ENCODE peak calls at places on chromosome 3, in seven cellular contexts. One of them, this sample, is unnamed.

GRCh38 chr3:3800076-3800448 is 831 bp downstream of the LRRN1 start:
- DNase-seq in tibial artery: no peak
- DNase-seq in left lung: peak; percentile 83
- DNase-seq in transverse colon: no peak
- DNase-seq in body of pancreas: peak; percentile 18
- DNase-seq in neural progenitor cell: peak; percentile 51
- DNase-seq in colonic mucosa: peak; percentile 20
- DNase-seq in this sample: peak; percentile 44

GRCh38 chr3:193921480-193921879 is 214.5 kb upstream of the HES1 start:
- DNase-seq in tibial artery: no peak
- DNase-seq in left lung: no peak
- DNase-seq in transverse colon: no peak
- DNase-seq in body of pancreas: no peak
- DNase-seq in neural progenitor cell: no peak
- DNase-seq in colonic mucosa: no peak
- DNase-seq in this sample: no peak

GRCh38 chr3:184258926-184259325 is 2.4 kb downstream of the CAMK2N2 start:
- DNase-seq in tibial artery: no peak
- DNase-seq in left lung: no peak
- DNase-seq in transverse colon: no peak
- DNase-seq in body of pancreas: no peak
- DNase-seq in neural progenitor cell: no peak
- DNase-seq in colonic mucosa: no peak
- DNase-seq in this sample: no peak

GRCh38 chr3:34139566-34139965 is 341.1 kb downstream of the PDCD6IP start:
- DNase-seq in tibial artery: no peak
- DNase-seq in left lung: no peak
- DNase-seq in transverse colon: no peak
- DNase-seq in body of pancreas: no peak
- DNase-seq in neural progenitor cell: no peak
- DNase-seq in colonic mucosa: no peak
- DNase-seq in this sample: no peak

GRCh38 chr3:117630885-117631284 is 921.3 kb downstream of the TUSC7 start:
- DNase-seq in tibial artery: no peak
- DNase-seq in left lung: no peak
- DNase-seq in transverse colon: no peak
- DNase-seq in body of pancreas: no peak
- DNase-seq in neural progenitor cell: no peak
- DNase-seq in colonic mucosa: no peak
- DNase-seq in this sample: no peak

GRCh38 chr3:125116311-125117069 is 60.7 kb upstream of the HEG1 start:
- DNase-seq in tibial artery: no peak
- DNase-seq in left lung: no peak
- DNase-seq in transverse colon: no peak
- DNase-seq in body of pancreas: no peak
- DNase-seq in neural progenitor cell: no peak
- DNase-seq in colonic mucosa: no peak
- DNase-seq in this sample: peak; percentile 83

GRCh38 chr3:126552688-126553283 is 5.9 kb downstream of the C3orf22 start:
- DNase-seq in tibial artery: no peak
- DNase-seq in left lung: peak; percentile 73
- DNase-seq in transverse colon: peak; percentile 4
- DNase-seq in body of pancreas: no peak
- DNase-seq in neural progenitor cell: no peak
- DNase-seq in colonic mucosa: no peak
- DNase-seq in this sample: no peak

GRCh38 chr3:43641306-43642114 is 19.7 kb upstream of the ANO10 start:
- DNase-seq in tibial artery: no peak
- DNase-seq in left lung: no peak
- DNase-seq in transverse colon: no peak
- DNase-seq in body of pancreas: no peak
- DNase-seq in neural progenitor cell: no peak
- DNase-seq in colonic mucosa: no peak
- DNase-seq in this sample: no peak

GRCh38 chr3:176430244-176430893 is 766.9 kb downstream of the TBL1XR1 start:
- DNase-seq in tibial artery: no peak
- DNase-seq in left lung: no peak
- DNase-seq in transverse colon: no peak
- DNase-seq in body of pancreas: no peak
- DNase-seq in neural progenitor cell: peak; percentile 33
- DNase-seq in colonic mucosa: no peak
- DNase-seq in this sample: no peak

GRCh38 chr3:141123677-141124410 is 72.7 kb downstream of the SPSB4 start:
- DNase-seq in tibial artery: no peak
- DNase-seq in left lung: no peak
- DNase-seq in transverse colon: no peak
- DNase-seq in body of pancreas: peak; percentile 36
- DNase-seq in neural progenitor cell: peak; percentile 1
- DNase-seq in colonic mucosa: no peak
- DNase-seq in this sample: no peak

GRCh38 chr3:20185733-20186599 is at the start of gene SGO1:
- DNase-seq in tibial artery: peak; percentile 99
- DNase-seq in left lung: peak; percentile 100
- DNase-seq in transverse colon: peak; percentile 100
- DNase-seq in body of pancreas: peak; percentile 100
- DNase-seq in neural progenitor cell: peak; percentile 99
- DNase-seq in colonic mucosa: peak; percentile 100
- DNase-seq in this sample: peak; percentile 100

GRCh38 chr3:9930804-9931418 is 2.7 kb upstream of the CRELD1 start:
- DNase-seq in tibial artery: no peak
- DNase-seq in left lung: no peak
- DNase-seq in transverse colon: no peak
- DNase-seq in body of pancreas: no peak
- DNase-seq in neural progenitor cell: no peak
- DNase-seq in colonic mucosa: no peak
- DNase-seq in this sample: no peak

GRCh38 chr3:64440498-64440897 is 215.2 kb upstream of the PRICKLE2 start:
- DNase-seq in tibial artery: no peak
- DNase-seq in left lung: no peak
- DNase-seq in transverse colon: no peak
- DNase-seq in body of pancreas: peak; percentile 70
- DNase-seq in neural progenitor cell: no peak
- DNase-seq in colonic mucosa: peak; percentile 49
- DNase-seq in this sample: peak; percentile 35

GRCh38 chr3:64445318-64446300 is 220.3 kb upstream of the PRICKLE2 start:
- DNase-seq in tibial artery: no peak
- DNase-seq in left lung: peak; percentile 88
- DNase-seq in transverse colon: peak; percentile 18
- DNase-seq in body of pancreas: peak; percentile 48
- DNase-seq in neural progenitor cell: peak; percentile 85
- DNase-seq in colonic mucosa: peak; percentile 34
- DNase-seq in this sample: peak; percentile 70

GRCh38 chr3:64444619-64445317 is 219.5 kb upstream of the PRICKLE2 start:
- DNase-seq in tibial artery: no peak
- DNase-seq in left lung: peak; percentile 72
- DNase-seq in transverse colon: no peak
- DNase-seq in body of pancreas: peak; percentile 14
- DNase-seq in neural progenitor cell: peak; percentile 59
- DNase-seq in colonic mucosa: peak; percentile 19
- DNase-seq in this sample: no peak

GRCh38 chr3:64441861-64442260 is 216.6 kb upstream of the PRICKLE2 start:
- DNase-seq in tibial artery: no peak
- DNase-seq in left lung: no peak
- DNase-seq in transverse colon: no peak
- DNase-seq in body of pancreas: peak; percentile 56
- DNase-seq in neural progenitor cell: no peak
- DNase-seq in colonic mucosa: no peak
- DNase-seq in this sample: no peak

DNA sequence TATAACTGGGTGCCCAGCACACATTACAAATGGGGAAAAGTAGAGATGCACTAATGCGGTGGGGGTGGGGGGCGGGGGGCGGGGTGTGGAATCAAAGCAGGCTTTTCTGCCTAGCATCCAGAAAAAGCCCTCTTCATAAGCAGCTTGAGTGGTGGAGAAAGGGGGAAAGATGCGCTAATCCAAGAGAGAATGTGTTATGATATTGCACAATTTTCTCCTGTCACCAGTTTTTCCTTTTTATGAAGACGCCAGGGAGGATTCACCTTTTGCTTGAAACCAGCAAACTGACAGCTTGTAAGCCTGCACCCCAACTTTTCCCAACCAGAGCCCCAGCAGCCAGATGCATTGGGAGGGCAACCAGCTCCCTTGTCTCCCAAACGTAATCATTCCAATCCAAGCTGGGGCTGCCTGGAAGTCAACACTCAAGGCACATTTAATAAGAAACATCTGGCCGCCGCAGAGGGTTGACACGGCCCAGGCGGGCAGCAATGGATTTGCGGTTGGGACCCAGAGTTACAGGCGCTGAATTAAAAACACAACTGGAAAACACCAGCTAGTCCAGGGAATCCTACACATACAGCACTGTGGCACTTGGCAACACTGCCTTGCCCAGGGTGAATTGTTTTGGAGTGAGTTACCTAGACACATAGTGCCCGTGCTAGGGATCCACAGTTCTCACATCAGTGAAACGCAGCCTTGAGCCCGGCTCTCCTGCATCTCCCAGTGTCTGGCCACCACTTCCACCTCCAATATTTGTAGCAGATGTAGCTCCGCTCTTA is 218.5 kb upstream of the PRICKLE2 start:
- DNase-seq in tibial artery: no peak
- DNase-seq in left lung: no peak
- DNase-seq in transverse colon: no peak
- DNase-seq in body of pancreas: peak; percentile 15
- DNase-seq in neural progenitor cell: no peak
- DNase-seq in colonic mucosa: peak; percentile 20
- DNase-seq in this sample: no peak
- H3K27ac ChIP-seq in tibial artery: no peak overlapping the region
- H3K27ac ChIP-seq in left lung: no peak overlapping the region
- H3K27ac ChIP-seq in transverse colon: peak overlapping the region; percentile 8
- H3K27ac ChIP-seq in body of pancreas: peak overlapping the region; percentile 22
- H3K27ac ChIP-seq in neural progenitor cell: no peak overlapping the region
- H3K27ac ChIP-seq in colonic mucosa: no peak overlapping the region
- H3K27ac ChIP-seq in this sample: no peak overlapping the region

DNA sequence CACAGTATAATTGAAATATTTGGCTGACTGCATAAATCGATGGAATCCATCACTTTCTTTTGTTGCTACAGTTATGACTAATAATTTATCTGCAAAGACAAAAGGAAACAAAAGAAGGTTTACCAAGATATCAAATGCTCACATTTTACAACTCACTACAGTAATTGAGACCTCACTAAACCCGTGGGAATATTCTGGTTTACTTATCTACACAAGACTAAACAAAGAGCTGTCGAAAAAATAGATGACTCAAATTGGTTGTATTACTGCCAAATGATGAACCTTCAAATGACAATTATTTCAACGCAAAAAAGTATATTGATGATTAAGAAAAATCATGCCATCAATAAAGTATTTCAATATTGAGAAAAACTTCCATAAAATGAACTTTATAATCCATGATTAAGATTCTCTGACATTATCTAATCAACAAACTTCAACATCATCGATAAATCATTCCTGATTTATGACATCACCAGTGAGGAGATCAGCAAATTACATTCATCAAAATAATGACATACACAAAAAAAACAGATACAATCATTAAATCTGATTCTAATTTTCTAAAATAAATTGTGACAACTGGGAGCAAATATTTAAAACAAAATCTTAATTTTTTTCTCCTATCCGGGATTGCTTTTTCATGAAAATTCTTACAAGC is 36.7 kb downstream of the PLOD2 start:
- DNase-seq in tibial artery: no peak
- DNase-seq in left lung: no peak
- DNase-seq in transverse colon: no peak
- DNase-seq in body of pancreas: no peak
- DNase-seq in neural progenitor cell: no peak
- DNase-seq in colonic mucosa: no peak
- DNase-seq in this sample: no peak
- H3K9me3 ChIP-seq in tibial artery: no peaks in the 10 kb centered on the region
- H3K9me3 ChIP-seq in left lung: no peaks in the 10 kb centered on the region
- H3K9me3 ChIP-seq in transverse colon: no peaks in the 10 kb centered on the region
- H3K9me3 ChIP-seq in body of pancreas: no peaks in the 10 kb centered on the region
- H3K9me3 ChIP-seq in neural progenitor cell: no peaks in the 10 kb centered on the region
- H3K9me3 ChIP-seq in colonic mucosa: no peaks in the 10 kb centered on the region
- H3K9me3 ChIP-seq in this sample: no peaks in the 10 kb centered on the region

DNA sequence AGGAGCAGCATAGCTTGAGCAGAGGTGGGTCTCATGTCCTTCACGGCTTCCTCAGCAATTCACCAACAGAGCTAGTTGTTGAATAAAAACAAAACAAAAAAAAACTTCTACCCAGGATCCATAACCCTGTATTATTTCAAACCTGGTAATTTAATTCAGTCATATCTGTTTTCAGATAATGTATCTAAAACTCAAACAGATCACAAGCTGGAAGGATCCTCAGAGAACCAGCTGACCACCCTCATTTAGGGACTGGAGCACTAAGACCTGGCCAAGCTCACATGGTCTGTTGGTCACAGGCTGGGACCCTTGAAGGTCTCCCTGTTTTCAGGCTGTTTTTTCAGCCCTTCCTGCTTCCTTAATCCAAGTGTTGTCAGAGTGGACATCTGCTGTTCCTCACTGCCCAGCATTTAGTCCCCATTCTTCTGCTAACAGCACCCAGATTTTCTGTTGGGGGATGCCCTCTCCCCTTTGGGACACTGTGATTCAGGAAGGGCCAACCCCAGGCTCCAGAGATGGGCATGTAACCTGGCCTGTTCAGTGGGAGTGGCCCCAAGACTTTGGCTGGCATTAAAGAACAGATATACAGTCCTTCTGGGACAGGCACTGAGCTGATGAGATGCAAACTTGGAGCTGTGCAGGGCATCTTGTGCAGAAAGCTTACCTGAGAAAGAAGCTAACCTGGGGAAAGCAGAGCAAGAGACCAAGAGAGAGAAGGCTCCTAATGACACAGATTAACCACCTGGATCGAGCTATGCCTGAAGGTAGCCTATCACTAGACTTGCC is 78.8 kb upstream of the SPATA12 start:
- DNase-seq in tibial artery: no peak
- DNase-seq in left lung: no peak
- DNase-seq in transverse colon: no peak
- DNase-seq in body of pancreas: no peak
- DNase-seq in neural progenitor cell: no peak
- DNase-seq in colonic mucosa: no peak
- DNase-seq in this sample: no peak
- H3K4me1 ChIP-seq in tibial artery: no peaks in the 10 kb centered on the region
- H3K4me1 ChIP-seq in left lung: peaks cover 6% of the 10 kb centered on the region
- H3K4me1 ChIP-seq in transverse colon: no peaks in the 10 kb centered on the region
- H3K4me1 ChIP-seq in body of pancreas: no peaks in the 10 kb centered on the region
- H3K4me1 ChIP-seq in neural progenitor cell: no peaks in the 10 kb centered on the region
- H3K4me1 ChIP-seq in colonic mucosa: no peaks in the 10 kb centered on the region
- H3K4me1 ChIP-seq in this sample: peaks cover 25% of the 10 kb centered on the region

DNA sequence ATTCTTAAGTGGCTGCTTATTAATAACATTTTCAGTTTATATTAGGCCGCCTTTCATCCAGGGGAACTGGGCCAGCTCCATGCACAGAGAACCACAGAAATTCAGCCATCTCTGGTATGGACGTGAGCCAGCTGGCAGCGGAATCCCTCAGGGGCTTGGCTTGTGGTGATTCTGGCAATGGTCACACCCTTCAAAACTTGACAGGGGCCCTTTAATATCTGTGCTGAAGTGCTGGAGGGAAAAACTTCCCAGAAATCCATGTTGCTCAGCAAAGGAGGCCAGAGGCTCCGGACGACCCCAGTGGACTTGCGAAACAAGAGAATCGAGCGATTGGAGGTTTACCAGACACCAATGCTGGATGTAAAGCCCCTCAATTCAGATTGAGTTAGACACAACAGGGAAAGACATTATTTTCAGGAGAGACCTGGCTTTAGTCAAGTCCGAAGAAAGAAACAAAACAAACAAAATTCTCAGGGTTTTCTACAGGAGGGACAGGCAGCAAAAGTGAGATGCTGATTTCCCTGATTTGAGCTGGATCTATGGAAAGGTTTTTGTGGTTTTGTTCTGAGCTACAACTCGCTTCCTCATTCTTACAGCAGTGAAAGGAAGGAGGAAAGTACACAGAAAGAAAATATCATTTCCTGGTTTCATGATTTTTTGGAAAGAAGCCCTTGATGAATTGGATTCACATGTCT is 11.1 kb downstream of the PRICKLE2 start:
- DNase-seq in tibial artery: peak; percentile 52
- DNase-seq in left lung: no peak
- DNase-seq in transverse colon: peak; percentile 40
- DNase-seq in body of pancreas: peak; percentile 41
- DNase-seq in neural progenitor cell: no peak
- DNase-seq in colonic mucosa: peak; percentile 59
- DNase-seq in this sample: peak; percentile 71
- H3K27ac ChIP-seq in tibial artery: peak overlapping the region; percentile 77
- H3K27ac ChIP-seq in left lung: peak overlapping the region; percentile 77
- H3K27ac ChIP-seq in transverse colon: peak overlapping the region; percentile 84
- H3K27ac ChIP-seq in body of pancreas: peak overlapping the region; percentile 76
- H3K27ac ChIP-seq in neural progenitor cell: no peak overlapping the region
- H3K27ac ChIP-seq in colonic mucosa: peak overlapping the region; percentile 24
- H3K27ac ChIP-seq in this sample: peak overlapping the region; percentile 58